ENCODE peak calls at places on chromosomes 11 and 22, in ten cellular contexts. G is dorsolateral prefrontal cortex; P is HL-60; Z is activated CD8-positive, alpha-beta T cell treated with anti-CD3 and anti-CD28 coated beads for 36 hours; T is bronchial epithelial cell; M is AG09309; B is kidney epithelial cell; F is adrenal gland; S is A549; V is sigmoid colon. N is an unnamed sample.

GRCh38 chr11:121254756-121255155 is 37.8 kb upstream of the SC5D start:
- DNase-seq in G (no peak), P (no peak), Z (no peak), T (no peak), M (no peak), B (no peak), F (no peak), S (no peak), V (no peak), N (no peak)

GRCh38 chr11:116773203-116774112 is 671 bp upstream of the BUD13 start:
- DNase-seq in G (no peak), P (peak; percentile 49), Z (no peak), T (peak; percentile 47), M (no peak), B (peak; percentile 10), F (no peak), S (no peak), V (no peak), N (peak; percentile 22)

GRCh38 chr11:32325187-32325586 is 110.2 kb downstream of the WT1 start:
- DNase-seq in G (no peak), P (no peak), Z (no peak), T (no peak), M (no peak), B (no peak), F (no peak), S (no peak), V (no peak), N (no peak)

GRCh38 chr11:64863381-64864060 is 14.9 kb downstream of the EHD1 start:
- DNase-seq in G (no peak), P (no peak), Z (peak; percentile 11), T (no peak), M (no peak), B (no peak), F (no peak), S (no peak), V (peak; percentile 81), N (no peak)

GRCh38 chr11:72038491-72038890 is 39.8 kb downstream of the IL18BP start:
- DNase-seq in G (peak; percentile 72), P (no peak), Z (no peak), T (no peak), M (peak; percentile 46), B (no peak), F (peak; percentile 76), S (no peak), V (peak; percentile 94), N (peak; percentile 17)

GRCh38 chr11:74989269-74989655 is 529 bp downstream of the NEU3 start:
- DNase-seq in G (no peak), P (peak; percentile 6), Z (peak; percentile 8), T (no peak), M (no peak), B (no peak), F (no peak), S (peak; percentile 10), V (no peak), N (no peak)

GRCh38 chr11:42065199-42065598 is 605.7 kb upstream of the LRRC4C start:
- DNase-seq in G (no peak), P (no peak), Z (no peak), T (no peak), M (no peak), B (no peak), F (no peak), S (no peak), V (no peak), N (no peak)

GRCh38 chr11:121808096-121808495 is 307.9 kb downstream of the BLID start:
- DNase-seq in G (no peak), P (no peak), Z (no peak), T (no peak), M (no peak), B (no peak), F (no peak), S (no peak), V (no peak), N (no peak)

GRCh38 chr11:11533751-11534150 is 88.1 kb downstream of the GALNT18 start:
- DNase-seq in G (no peak), P (no peak), Z (no peak), T (no peak), M (no peak), B (no peak), F (no peak), S (no peak), V (no peak), N (no peak)

GRCh38 chr22:17319541-17319940 is 49.7 kb upstream of the CECR2 start:
- DNase-seq in G (no peak), P (no peak), Z (no peak), T (no peak), M (no peak), B (no peak), F (no peak), S (no peak), V (no peak), N (peak; percentile 10)

GRCh38 chr22:44574581-44575343 is 76.7 kb upstream of the RTL6 start:
- DNase-seq in G (peak; percentile 24), P (no peak), Z (no peak), T (no peak), M (no peak), B (no peak), F (no peak), S (no peak), V (peak; percentile 48), N (no peak)

DNA sequence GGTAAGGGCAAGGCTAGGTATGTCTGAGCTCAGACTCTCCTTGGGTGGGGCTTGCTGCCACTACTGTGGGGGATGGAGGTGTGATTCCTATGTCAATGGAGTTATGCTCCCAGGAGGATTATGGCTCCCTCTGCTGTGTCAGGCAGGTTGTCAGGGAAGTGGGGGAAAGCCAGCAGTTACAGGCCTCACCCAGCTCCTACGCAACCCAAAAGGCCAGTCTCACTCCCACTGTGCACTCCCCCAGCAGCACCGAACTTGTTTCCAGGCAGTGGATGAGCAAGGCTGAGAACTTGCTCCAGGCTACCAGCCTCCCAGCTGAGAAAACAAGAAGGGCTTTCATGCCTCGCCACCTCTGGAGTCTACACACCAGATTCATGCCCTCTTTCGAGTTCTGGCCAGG is 18.2 kb downstream of the C11orf91 start:
- DNase-seq in G (no peak), P (no peak), Z (no peak), T (peak; percentile 63), M (no peak), B (no peak), F (no peak), S (no peak), V (no peak), N (peak; percentile 82)
- TF ChIP-seq CTCF in G (no peak), P (no peak), Z (no peak), T (peak; percentile 57), M (peak; percentile 45), B (peak; percentile 11), F (no peak), S (no peak), V (no peak), N (peak; percentile 43)

GRCh38 chr11:8323161-8323935 is 59.7 kb upstream of the LMO1 start:
- DNase-seq in G (no peak), P (no peak), Z (no peak), T (no peak), M (no peak), B (no peak), F (no peak), S (no peak), V (peak; percentile 53), N (no peak)

GRCh38 chr11:8317164-8317563 is 53.5 kb upstream of the LMO1 start:
- DNase-seq in G (no peak), P (no peak), Z (no peak), T (no peak), M (no peak), B (no peak), F (no peak), S (no peak), V (peak; percentile 55), N (no peak)

GRCh38 chr11:8321876-8322275 is 58.2 kb upstream of the LMO1 start:
- DNase-seq in G (no peak), P (no peak), Z (no peak), T (no peak), M (no peak), B (no peak), F (no peak), S (no peak), V (peak; percentile 42), N (no peak)

GRCh38 chr11:8315463-8315862 is 51.8 kb upstream of the LMO1 start:
- DNase-seq in G (no peak), P (no peak), Z (no peak), T (no peak), M (no peak), B (no peak), F (no peak), S (no peak), V (peak; percentile 30), N (no peak)

DNA sequence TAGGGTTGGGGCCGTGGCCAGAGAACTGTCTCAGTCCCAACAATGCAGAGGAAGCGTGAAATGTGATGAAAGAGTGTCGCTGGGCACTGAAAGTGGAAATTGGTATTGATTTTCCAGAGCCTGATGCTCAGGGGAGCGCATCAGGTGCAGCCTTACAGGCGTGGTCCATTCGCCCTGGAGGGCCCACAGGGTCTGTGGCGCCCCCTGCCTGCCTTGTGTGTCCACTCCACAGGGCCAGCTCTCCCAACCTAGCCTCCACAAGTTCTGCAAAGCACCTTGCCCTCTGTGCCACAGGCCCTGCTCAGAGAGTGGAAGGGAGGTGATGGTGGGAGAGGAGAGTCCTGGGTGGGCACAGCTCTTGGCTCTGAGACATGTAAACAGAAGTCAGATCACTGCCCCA is 54.9 kb upstream of the LMO1 start:
- DNase-seq in G (no peak), P (no peak), Z (peak; percentile 28), T (no peak), M (no peak), B (no peak), F (no peak), S (no peak), V (peak; percentile 55), N (no peak)
- TF ChIP-seq CTCF in G (peak; percentile 21), P (no peak), Z (no peak), T (peak; percentile 27), M (peak; percentile 19), B (peak; percentile 14), F (no peak), S (peak; percentile 6), V (no peak), N (peak; percentile 5)

DNA sequence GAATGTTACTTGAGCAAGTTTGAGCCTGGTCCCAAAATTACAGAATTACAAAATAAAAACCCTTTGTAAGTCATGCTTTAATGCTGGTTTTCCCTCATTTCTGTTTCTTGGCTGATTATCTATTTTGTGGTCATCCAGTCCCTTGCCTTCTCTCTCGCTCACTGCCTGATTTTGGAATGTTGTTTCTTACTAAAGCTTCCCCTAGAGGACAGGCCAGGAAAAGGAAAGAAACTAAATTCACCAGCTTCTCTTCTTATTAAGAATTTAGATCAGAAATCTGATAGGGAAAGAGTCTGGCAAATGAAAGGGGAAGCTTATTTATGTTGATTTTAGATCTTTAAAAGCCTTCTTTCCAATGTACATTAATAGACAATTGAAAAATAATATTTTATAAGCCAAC is 16.6 kb upstream of the BDNF start:
- DNase-seq in G (no peak), P (no peak), Z (no peak), T (no peak), M (peak; percentile 63), B (no peak), F (no peak), S (no peak), V (no peak), N (no peak)
- TF ChIP-seq CTCF in G (peak; percentile 7), P (no peak), Z (no peak), T (no peak), M (peak; percentile 52), B (peak; percentile 36), F (no peak), S (no peak), V (no peak), N (peak; percentile 33)

GRCh38 chr11:56188602-56189001 is 12.2 kb downstream of the OR5J2 start:
- DNase-seq in G (no peak), P (no peak), Z (no peak), T (no peak), M (no peak), B (no peak), F (no peak), S (no peak), V (no peak), N (no peak)

GRCh38 chr11:56183459-56183858 is 7.0 kb downstream of the OR5J2 start:
- DNase-seq in G (no peak), P (no peak), Z (no peak), T (no peak), M (no peak), B (no peak), F (no peak), S (no peak), V (no peak), N (no peak)
- TF ChIP-seq CTCF in G (no peak), P (no peak), Z (no peak), T (no peak), M (no peak), B (no peak), F (no peak), S (no peak), V (no peak), N (no peak)

N was measured in epithelial cell of esophagus.